ENCODE peak calls at places on chromosomes 3 and 15, in four cellular contexts. B, S, O and D are unnamed samples.

GRCh38 chr3:188294823-188295487 is 141.0 kb downstream of the LPP start:
- DNase-seq in B (no peak), S (peak; percentile 35), O (no peak), D (peak; percentile 38)

GRCh38 chr3:81663114-81663513 is 98.3 kb downstream of the GBE1 start:
- DNase-seq in B (no peak), S (no peak), O (no peak), D (no peak)

GRCh38 chr3:124246949-124247348 is 255.0 kb upstream of the ROPN1 start:
- DNase-seq in B (no peak), S (no peak), O (peak; percentile 34), D (no peak)

GRCh38 chr3:101069796-101070195 is 76.6 kb upstream of the ABI3BP start:
- DNase-seq in B (no peak), S (no peak), O (no peak), D (no peak)

GRCh38 chr3:49359623-49360022 is 1.5 kb upstream of the GPX1 start:
- DNase-seq in B (no peak), S (no peak), O (no peak), D (no peak)

GRCh38 chr3:81154611-81155143 is 606.8 kb downstream of the GBE1 start:
- DNase-seq in B (no peak), S (no peak), O (no peak), D (no peak)

GRCh38 chr3:143222505-143222904 is 102.9 kb downstream of the CHST2 start:
- DNase-seq in B (no peak), S (no peak), O (no peak), D (no peak)

GRCh38 chr3:177294221-177294620 is 96.9 kb upstream of the TBL1XR1 start:
- DNase-seq in B (no peak), S (no peak), O (no peak), D (no peak)

GRCh38 chr3:42613462-42613861 is 13.0 kb downstream of the NKTR start:
- DNase-seq in B (no peak), S (no peak), O (no peak), D (no peak)

GRCh38 chr15:72998681-72999466 is 53.4 kb upstream of the NEO1 start:
- DNase-seq in B (no peak), S (no peak), O (no peak), D (no peak)

GRCh38 chr15:24858737-24859601 is 95.8 kb upstream of the SNRPN start:
- DNase-seq in B (no peak), S (no peak), O (no peak), D (no peak)

GRCh38 chr3:76370749-76371148 is 585.4 kb upstream of the ZNF717 start:
- DNase-seq in B (no peak), S (no peak), O (no peak), D (no peak)

GRCh38 chr15:69017978-69018377 is 3.5 kb downstream of the NOX5 start:
- DNase-seq in B (no peak), S (no peak), O (no peak), D (no peak)

GRCh38 chr3:156522673-156523072 is 32.2 kb downstream of the SSR3 start:
- DNase-seq in B (no peak), S (no peak), O (no peak), D (no peak)

GRCh38 chr3:120284702-120285507 is at the start of gene GPR156:
- DNase-seq in B (no peak), S (no peak), O (peak; percentile 62), D (no peak)